ENCODE peak calls at places on chromosomes 1 and 21, in seven cellular contexts. Y, T, V, F, X, N and L are unnamed samples.

GRCh38 chr1:50023292-50024159 is at the start of gene AGBL4:
- DNase-seq in Y (peak; percentile 55), T (no peak), V (peak; percentile 45), F (peak; percentile 63), X (peak; percentile 12), N (no peak), L (peak; percentile 5)

GRCh38 chr1:43505077-43505780 is 25.5 kb upstream of the PTPRF start:
- DNase-seq in Y (no peak), T (no peak), V (no peak), F (no peak), X (no peak), N (no peak), L (no peak)

GRCh38 chr21:31176725-31177124 is 138.4 kb upstream of the KRTAP19-8 start:
- DNase-seq in Y (no peak), T (no peak), V (no peak), F (no peak), X (no peak), N (no peak), L (no peak)

GRCh38 chr1:119160435-119160834 is 20.0 kb upstream of the WARS2 start:
- DNase-seq in Y (no peak), T (no peak), V (no peak), F (no peak), X (no peak), N (no peak), L (no peak)

GRCh38 chr21:37452222-37452621 is 85.6 kb downstream of the DYRK1A start:
- DNase-seq in Y (peak; percentile 31), T (no peak), V (no peak), F (no peak), X (peak; percentile 24), N (no peak), L (peak; percentile 94)

GRCh38 chr1:181998858-181999257 is 62.7 kb downstream of the ZNF648 start:
- DNase-seq in Y (no peak), T (no peak), V (no peak), F (no peak), X (no peak), N (no peak), L (no peak)

GRCh38 chr1:50667710-50668356 is 244.6 kb upstream of the DMRTA2 start:
- DNase-seq in Y (no peak), T (no peak), V (no peak), F (no peak), X (no peak), N (no peak), L (peak; percentile 28)

GRCh38 chr21:31731112-31731801 is 661 bp downstream of the SCAF4 start:
- DNase-seq in Y (peak; percentile 40), T (peak; percentile 60), V (peak; percentile 65), F (peak; percentile 85), X (no peak), N (no peak), L (peak; percentile 24)

GRCh38 chr1:215682232-215682631 is 115.1 kb downstream of the KCTD3 start:
- DNase-seq in Y (no peak), T (no peak), V (no peak), F (no peak), X (no peak), N (no peak), L (peak; percentile 9)

GRCh38 chr21:31347435-31348032 is 3.5 kb upstream of the TIAM1 start:
- DNase-seq in Y (no peak), T (no peak), V (no peak), F (no peak), X (no peak), N (no peak), L (peak; percentile 78)

GRCh38 chr1:15961492-15961891 is 14.4 kb downstream of the ZBTB17 start:
- DNase-seq in Y (no peak), T (no peak), V (no peak), F (no peak), X (no peak), N (no peak), L (no peak)

GRCh38 chr21:15190837-15191236 is 126.0 kb upstream of the NRIP1 start:
- DNase-seq in Y (no peak), T (no peak), V (no peak), F (no peak), X (no peak), N (no peak), L (no peak)

GRCh38 chr1:17420361-17420760 is 19.1 kb downstream of the RCC2 start:
- DNase-seq in Y (no peak), T (no peak), V (no peak), F (no peak), X (no peak), N (no peak), L (no peak)

GRCh38 chr1:83766182-83766825 is 232.6 kb downstream of the TTLL7 start:
- DNase-seq in Y (no peak), T (no peak), V (no peak), F (no peak), X (no peak), N (no peak), L (no peak)

GRCh38 chr1:83762419-83762818 is 236.5 kb downstream of the TTLL7 start:
- DNase-seq in Y (no peak), T (no peak), V (no peak), F (no peak), X (no peak), N (no peak), L (no peak)

GRCh38 chr1:83765125-83765524 is 233.8 kb downstream of the TTLL7 start:
- DNase-seq in Y (no peak), T (no peak), V (no peak), F (no peak), X (no peak), N (no peak), L (no peak)

GRCh38 chr1:83763281-83764095 is 235.4 kb downstream of the TTLL7 start:
- DNase-seq in Y (no peak), T (no peak), V (no peak), F (no peak), X (no peak), N (no peak), L (no peak)

DNA sequence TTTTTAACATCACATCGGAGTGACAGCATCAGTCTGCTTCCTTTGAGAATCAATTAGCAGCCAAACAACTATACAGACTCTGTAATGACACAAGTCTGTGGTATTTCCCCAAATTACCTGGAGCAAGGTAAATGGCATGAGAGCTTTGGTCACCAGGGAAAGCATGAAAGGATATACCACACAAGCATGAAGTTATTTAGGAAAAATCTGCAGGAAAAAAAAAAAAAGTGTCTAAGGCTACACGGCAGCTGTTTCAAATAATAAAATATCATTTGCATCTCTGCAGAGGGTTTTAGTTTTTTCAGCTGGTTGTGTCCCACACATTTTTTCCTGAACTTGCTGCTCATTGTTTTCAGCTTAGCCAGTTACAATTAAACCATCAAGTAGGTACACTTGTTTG is 234.7 kb downstream of the TTLL7 start:
- DNase-seq in Y (no peak), T (no peak), V (no peak), F (no peak), X (no peak), N (no peak), L (no peak)
- TF ChIP-seq CTCF in Y (no peak), T (no peak), V (no peak), F (no peak), X (no peak), N (no peak), L (no peak)

GRCh38 chr1:227789881-227790400 is 25.5 kb upstream of the PRSS38 start:
- DNase-seq in Y (no peak), T (no peak), V (no peak), F (no peak), X (no peak), N (no peak), L (no peak)

GRCh38 chr1:227788279-227789041 is 27.0 kb upstream of the PRSS38 start:
- DNase-seq in Y (no peak), T (no peak), V (peak; percentile 76), F (peak; percentile 91), X (peak; percentile 68), N (no peak), L (no peak)

GRCh38 chr1:227790868-227791267 is 24.6 kb upstream of the PRSS38 start:
- DNase-seq in Y (no peak), T (no peak), V (no peak), F (no peak), X (no peak), N (no peak), L (no peak)

GRCh38 chr1:227787513-227788278 is 27.8 kb upstream of the PRSS38 start:
- DNase-seq in Y (peak; percentile 93), T (peak; percentile 94), V (peak; percentile 96), F (peak; percentile 98), X (peak; percentile 96), N (peak; percentile 74), L (peak; percentile 78)

DNA sequence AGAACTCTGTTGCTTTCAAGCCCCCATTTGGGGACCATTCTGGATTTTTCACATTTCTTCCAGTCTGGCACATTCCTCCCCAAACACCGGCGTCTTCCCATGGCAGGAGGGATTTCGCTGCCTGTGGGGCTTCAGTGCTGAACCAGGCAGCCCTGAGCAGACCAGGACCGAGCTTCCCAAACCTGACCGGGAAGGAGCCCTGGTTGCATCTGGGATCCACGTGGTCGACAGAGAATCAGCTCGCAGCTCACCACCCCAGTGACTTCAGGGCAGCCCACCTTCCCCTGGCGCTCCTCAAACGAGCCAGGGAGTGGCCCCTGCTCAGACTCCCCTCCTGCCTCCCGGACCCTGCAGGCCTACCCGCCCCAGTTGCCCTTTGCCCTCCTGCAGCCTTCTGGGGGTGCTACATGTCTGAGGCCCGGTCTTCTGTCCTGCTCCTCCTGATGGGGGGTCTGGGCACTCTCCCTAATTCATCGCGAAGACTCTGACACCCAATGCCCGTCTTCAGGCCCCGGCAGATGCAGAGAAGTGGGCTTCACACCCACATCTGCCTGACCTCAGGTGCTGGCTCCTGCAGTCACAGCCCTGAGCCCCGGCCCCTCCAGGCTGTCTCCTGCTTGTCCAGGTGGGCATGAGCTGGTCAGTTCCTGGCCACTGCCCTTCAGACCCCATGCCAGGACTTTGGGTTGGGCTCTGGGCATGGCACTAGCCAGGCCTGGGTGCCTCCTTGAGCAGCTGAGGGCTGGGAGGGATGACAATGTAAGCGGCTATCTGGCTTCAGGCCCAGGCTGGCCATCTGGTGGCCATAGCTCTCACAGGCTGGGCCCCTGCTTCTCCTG is 26.2 kb upstream of the PRSS38 start:
- DNase-seq in Y (no peak), T (no peak), V (no peak), F (peak; percentile 55), X (no peak), N (no peak), L (peak; percentile 20)
- TF ChIP-seq CTCF in Y (no peak), T (no peak), V (no peak), F (no peak), X (no peak), N (no peak), L (peak; percentile 32)

DNA sequence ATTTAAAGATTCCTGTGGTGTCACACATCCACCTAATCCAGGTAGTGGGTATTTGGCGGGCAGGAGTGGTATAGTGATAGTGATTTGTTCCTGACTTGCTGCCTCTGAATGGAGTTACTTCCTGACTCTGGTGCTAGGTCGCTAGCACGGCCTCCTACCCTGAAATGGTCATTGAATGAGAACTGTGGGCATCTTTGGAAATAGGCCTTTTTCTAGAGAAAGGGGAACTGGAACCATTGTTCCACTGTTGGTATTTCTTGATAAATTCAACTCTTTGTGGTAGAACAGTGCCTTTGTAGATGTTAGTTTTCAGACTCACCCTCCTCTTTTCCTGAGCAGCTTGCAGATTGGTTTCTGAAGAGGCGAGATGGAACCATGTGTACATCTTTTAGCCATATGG is 1.5 kb downstream of the QSOX1 start:
- DNase-seq in Y (no peak), T (no peak), V (no peak), F (no peak), X (no peak), N (no peak), L (no peak)
- TF ChIP-seq CTCF in Y (no peak), T (no peak), V (no peak), F (no peak), X (no peak), N (no peak), L (no peak)

DNA sequence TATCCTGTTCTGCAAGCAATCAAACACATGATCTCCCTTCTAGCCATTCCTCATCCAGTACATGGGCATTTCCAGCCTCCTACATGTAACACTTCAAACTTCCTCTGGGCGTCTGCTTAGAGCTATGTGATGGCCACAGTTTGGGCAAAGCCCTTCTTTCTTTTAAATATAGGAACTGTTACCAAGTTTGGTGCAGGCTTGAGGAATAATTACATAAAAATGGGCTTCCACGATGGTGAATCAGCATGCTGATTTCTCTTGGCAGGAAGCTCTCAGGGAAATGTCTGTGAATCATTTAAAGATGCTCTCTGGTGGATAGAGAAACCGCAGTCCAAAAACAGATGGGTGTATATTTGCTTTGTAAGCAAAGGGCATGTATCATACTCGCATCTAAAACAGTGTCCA is 176.9 kb upstream of the FMN2 start:
- DNase-seq in Y (no peak), T (no peak), V (no peak), F (no peak), X (peak; percentile 6), N (no peak), L (peak; percentile 20)
- TF ChIP-seq CTCF in Y (no peak), T (no peak), V (no peak), F (no peak), X (no peak), N (no peak), L (no peak)